ENCODE peak calls at places on chromosomes 6 and 20, in four cellular contexts. H is MM.1S; I is mesendoderm; K is CD8-positive, alpha-beta T cell. E is an unnamed sample.

GRCh38 chr6:151440930-151441329 is 11.0 kb downstream of the RMND1 start:
- DNase-seq in H (peak; percentile 38), I (no peak), K (no peak), E (no peak)

GRCh38 chr6:130788954-130789353 is 38.3 kb upstream of the SMLR1 start:
- DNase-seq in H (no peak), I (no peak), K (no peak), E (no peak)

GRCh38 chr6:2503816-2504494 is 246.8 kb downstream of the MYLK4 start:
- DNase-seq in H (no peak), I (peak; percentile 8), K (no peak), E (no peak)

GRCh38 chr20:45545754-45546453 is 1.3 kb downstream of the EPPIN start:
- DNase-seq in H (peak; percentile 15), I (peak; percentile 83), K (no peak), E (no peak)

GRCh38 chr6:105553174-105553573 is 150.3 kb upstream of the PREP start:
- DNase-seq in H (no peak), I (no peak), K (no peak), E (no peak)

GRCh38 chr6:79750806-79751205 is 119.7 kb downstream of the SH3BGRL2 start:
- DNase-seq in H (no peak), I (peak; percentile 6), K (no peak), E (no peak)

GRCh38 chr6:145733770-145734169 is 1.6 kb downstream of the EPM2A start:
- DNase-seq in H (no peak), I (no peak), K (no peak), E (no peak)

GRCh38 chr6:75368151-75368779 is 83.7 kb upstream of the TMEM30A start:
- DNase-seq in H (peak; percentile 58), I (peak; percentile 80), K (no peak), E (no peak)

GRCh38 chr6:163133017-163133416 is 281.5 kb upstream of the QKI start:
- DNase-seq in H (no peak), I (peak; percentile 38), K (no peak), E (no peak)

GRCh38 chr6:3751019-3751729 is at the start of gene PXDC1:
- DNase-seq in H (no peak), I (peak; percentile 42), K (no peak), E (no peak)

GRCh38 chr20:20021835-20022234 is 4.7 kb downstream of the NAA20 start:
- DNase-seq in H (no peak), I (no peak), K (no peak), E (no peak)

GRCh38 chr6:158031445-158032353 is 50.0 kb downstream of the SYNJ2 start:
- DNase-seq in H (no peak), I (peak; percentile 50), K (peak; percentile 28), E (no peak)

GRCh38 chr20:48846516-48847492 is 19.0 kb upstream of the PREX1 start:
- DNase-seq in H (no peak), I (peak; percentile 91), K (no peak), E (no peak)

GRCh38 chr6:119683022-119683421 is 333.5 kb upstream of the MAN1A1 start:
- DNase-seq in H (no peak), I (peak; percentile 10), K (no peak), E (no peak)

GRCh38 chr6:51613558-51613957 is 473.9 kb downstream of the PKHD1 start:
- DNase-seq in H (no peak), I (no peak), K (no peak), E (no peak)

GRCh38 chr6:27279513-27280063 is 32.1 kb downstream of the PRSS16 start:
- DNase-seq in H (no peak), I (peak; percentile 56), K (no peak), E (no peak)

GRCh38 chr6:27281569-27281968 is 30.5 kb downstream of the POM121L2 start:
- DNase-seq in H (no peak), I (no peak), K (no peak), E (no peak)

GRCh38 chr6:27280540-27281000 is 31.5 kb downstream of the POM121L2 start:
- DNase-seq in H (no peak), I (peak; percentile 82), K (no peak), E (no peak)

GRCh38 chr6:27281105-27281539 is 31.0 kb downstream of the POM121L2 start:
- DNase-seq in H (no peak), I (peak; percentile 43), K (no peak), E (no peak)

GRCh38 chr6:27280064-27280539 is 32.0 kb downstream of the POM121L2 start:
- DNase-seq in H (no peak), I (peak; percentile 88), K (no peak), E (no peak)
- H3K4me3 ChIP-seq in H (no peak overlapping the region), I (peak overlapping the region; percentile 81), K (no peak overlapping the region), E (no peak overlapping the region)

DNA sequence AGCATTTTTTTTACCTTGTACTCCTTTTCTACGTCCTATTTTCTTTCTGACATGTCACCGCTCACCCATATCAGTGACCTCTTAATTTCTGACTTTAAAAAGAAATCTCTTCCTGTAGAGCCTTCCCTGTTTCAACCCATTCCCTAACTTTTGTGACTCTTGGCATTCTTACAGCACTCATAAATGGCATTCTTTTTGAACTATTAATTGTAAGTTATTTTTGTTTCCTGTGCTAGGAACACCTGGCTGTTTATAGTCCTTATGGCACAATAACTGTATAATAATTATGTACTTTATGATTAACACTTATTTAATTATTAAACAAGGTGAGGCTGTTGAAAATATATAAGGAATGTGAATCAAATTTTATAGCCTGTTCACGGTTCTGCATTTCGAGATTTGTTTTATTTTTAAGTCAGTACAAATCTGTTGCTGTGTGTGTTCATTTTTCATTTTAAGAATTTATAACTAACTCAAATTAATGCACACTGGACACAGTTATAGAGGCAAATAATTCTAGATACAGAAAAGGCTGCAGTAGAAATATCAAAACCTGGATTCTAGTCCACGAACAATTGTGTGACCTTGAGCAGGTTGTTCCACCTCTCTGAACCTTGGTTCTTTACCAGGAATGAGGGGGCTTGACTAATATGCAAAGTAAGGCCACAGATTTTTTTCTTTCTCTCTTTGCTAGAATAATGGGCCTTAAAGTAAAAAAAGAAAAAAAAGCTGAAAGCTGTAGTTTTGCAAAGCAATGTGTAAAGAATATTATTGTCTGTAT is 1.5 kb downstream of the KIZ start:
- DNase-seq in H (no peak), I (no peak), K (no peak), E (no peak)
- H3K4me3 ChIP-seq in H (no peak overlapping the region), I (no peak overlapping the region), K (no peak overlapping the region), E (no peak overlapping the region)

DNA sequence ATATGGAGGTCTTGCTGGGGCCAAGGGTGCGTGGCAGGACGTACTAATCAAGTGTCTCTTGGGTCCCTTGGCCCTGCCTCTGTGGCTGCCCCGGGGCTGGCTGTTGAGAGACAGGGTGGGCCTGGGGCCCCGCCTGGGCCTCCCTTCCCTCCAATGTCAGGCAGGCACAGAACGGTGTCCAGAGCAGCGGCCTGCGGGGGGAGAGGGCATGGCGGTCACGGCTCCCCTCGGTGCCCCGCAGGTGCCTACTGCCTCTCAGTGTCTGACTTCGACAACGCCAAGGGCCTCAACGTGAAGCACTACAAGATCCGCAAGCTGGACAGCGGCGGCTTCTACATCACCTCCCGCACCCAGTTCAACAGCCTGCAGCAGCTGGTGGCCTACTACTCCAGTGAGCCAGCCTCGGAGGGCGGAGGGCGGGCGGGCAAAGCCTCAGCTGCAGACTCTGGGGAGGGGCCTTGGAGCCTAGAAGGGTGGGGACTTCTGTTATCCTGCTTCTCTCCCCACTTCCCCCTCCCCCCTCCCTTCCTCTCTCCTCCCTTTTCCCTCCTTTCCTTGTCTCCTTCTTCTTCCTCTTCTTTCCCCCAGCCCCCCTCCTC is 50.1 kb downstream of the SRC start:
- DNase-seq in H (no peak), I (peak; percentile 91), K (no peak), E (no peak)
- H3K4me3 ChIP-seq in H (no peak overlapping the region), I (no peak overlapping the region), K (no peak overlapping the region), E (no peak overlapping the region)

GRCh38 chr6:43285832-43286231 is 12.2 kb upstream of the SLC22A7 start:
- DNase-seq in H (no peak), I (no peak), K (no peak), E (no peak)

GRCh38 chr6:43283514-43283901 is 14.6 kb upstream of the SLC22A7 start:
- DNase-seq in H (no peak), I (no peak), K (no peak), E (no peak)

GRCh38 chr6:43283905-43284304 is 14.2 kb upstream of the SLC22A7 start:
- DNase-seq in H (no peak), I (no peak), K (no peak), E (no peak)

GRCh38 chr6:43285415-43285814 is 12.6 kb upstream of the SLC22A7 start:
- DNase-seq in H (no peak), I (no peak), K (no peak), E (no peak)

DNA sequence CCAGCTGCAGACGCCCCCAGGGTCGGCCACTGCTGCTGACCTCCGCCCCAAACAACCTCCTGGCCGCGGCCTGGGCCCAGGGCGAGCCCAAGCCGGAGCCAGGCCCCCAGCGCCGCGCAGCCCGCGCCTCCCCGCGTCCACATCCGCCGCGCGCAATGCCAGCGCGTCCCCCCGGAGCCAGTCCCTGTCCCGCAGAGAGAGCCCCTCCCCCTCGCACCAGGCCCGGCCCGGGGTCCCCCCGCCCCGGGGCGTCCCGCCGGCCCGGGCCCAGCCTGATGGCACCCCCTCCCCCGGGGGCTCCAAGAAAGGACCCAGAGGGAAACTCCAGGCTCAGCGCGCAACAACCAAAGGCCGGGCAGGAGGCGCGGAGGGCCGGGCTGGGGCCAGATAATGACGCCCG is 13.1 kb upstream of the SLC22A7 start:
- DNase-seq in H (no peak), I (no peak), K (no peak), E (no peak)
- H3K4me3 ChIP-seq in H (no peak overlapping the region), I (no peak overlapping the region), K (no peak overlapping the region), E (peak overlapping the region; percentile 19)

GRCh38 chr6:45293306-45293705 is 34.8 kb upstream of the RUNX2 start:
- DNase-seq in H (peak; percentile 66), I (no peak), K (no peak), E (no peak)

DNA sequence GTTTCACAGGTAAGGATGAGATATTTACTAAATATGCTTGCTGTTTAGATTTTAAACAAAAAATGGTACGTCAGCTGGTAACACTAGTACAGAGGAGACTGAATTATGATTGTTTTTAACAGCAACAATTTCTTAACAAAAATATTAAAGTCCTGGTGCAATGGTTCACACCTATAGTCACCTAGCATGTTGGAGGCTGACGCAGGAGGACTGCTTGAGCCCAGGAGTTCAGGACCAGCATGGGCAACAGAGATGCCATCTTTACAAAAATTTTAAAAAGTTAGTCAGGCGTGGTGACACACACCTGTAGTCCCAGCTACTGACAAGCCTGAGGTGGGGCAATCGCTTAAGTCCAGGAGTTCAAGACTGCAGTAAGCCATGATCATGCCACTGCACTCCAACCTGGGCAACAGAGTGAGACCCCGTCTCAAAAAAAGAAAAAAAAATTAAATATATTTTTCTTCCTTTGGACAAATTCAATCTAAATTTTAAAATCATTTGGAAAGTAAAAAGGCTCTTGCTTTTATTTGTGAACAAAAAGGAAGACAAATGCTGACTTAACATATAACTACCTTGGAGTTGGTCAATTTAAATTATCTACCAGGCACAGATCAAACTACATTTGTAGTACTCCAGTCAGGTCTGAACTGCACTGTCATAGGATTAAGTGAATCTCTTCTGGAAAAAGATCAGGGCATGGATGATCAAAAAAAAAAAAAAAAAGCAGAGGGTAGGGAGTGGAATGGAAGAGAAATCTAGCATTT is 38.2 kb upstream of the RUNX2 start:
- DNase-seq in H (no peak), I (no peak), K (no peak), E (no peak)
- H3K4me3 ChIP-seq in H (no peak overlapping the region), I (no peak overlapping the region), K (no peak overlapping the region), E (no peak overlapping the region)

E was measured in suprapubic skin.